ENCODE peak calls at places on chromosomes 2 and 18, in four cellular contexts. F, R, X and L are unnamed samples.

GRCh38 chr18:62510744-62511143 is 12.1 kb upstream of the ZCCHC2 start:
- DNase-seq in F (no peak), R (no peak), X (peak; percentile 54), L (no peak)

GRCh38 chr2:216842634-216843033 is 17.2 kb downstream of the TNP1 start:
- DNase-seq in F (no peak), R (no peak), X (peak; percentile 52), L (no peak)

GRCh38 chr2:105187531-105187930 is 54.0 kb upstream of the GPR45 start:
- DNase-seq in F (no peak), R (peak; percentile 13), X (peak; percentile 40), L (no peak)

GRCh38 chr2:15967415-15968279 is 27.3 kb downstream of the MYCN start:
- DNase-seq in F (no peak), R (no peak), X (no peak), L (no peak)

GRCh38 chr2:149065236-149065635 is 26.7 kb downstream of the LYPD6B start:
- DNase-seq in F (no peak), R (peak; percentile 52), X (no peak), L (no peak)

GRCh38 chr2:88057437-88057844 is 1.9 kb upstream of the KRCC1 start:
- DNase-seq in F (no peak), R (no peak), X (peak; percentile 17), L (no peak)

GRCh38 chr18:58303363-58303762 is 259.3 kb downstream of the NEDD4L start:
- DNase-seq in F (no peak), R (no peak), X (no peak), L (no peak)

GRCh38 chr2:21333694-21334093 is 209.9 kb downstream of the TDRD15 start:
- DNase-seq in F (no peak), R (no peak), X (no peak), L (no peak)

GRCh38 chr2:129681788-129682187 is 297.7 kb upstream of the RAB6C start:
- DNase-seq in F (no peak), R (no peak), X (no peak), L (no peak)

GRCh38 chr2:127411609-127412370 is 6.4 kb upstream of the PROC start:
- DNase-seq in F (no peak), R (no peak), X (peak; percentile 44), L (no peak)

GRCh38 chr2:126880262-126880800 is 18.4 kb upstream of the TEX51 start:
- DNase-seq in F (no peak), R (no peak), X (no peak), L (no peak)

GRCh38 chr2:199147216-199147615 is 310.5 kb downstream of the SATB2 start:
- DNase-seq in F (no peak), R (peak; percentile 67), X (no peak), L (no peak)

GRCh38 chr18:68462766-68463165 is 252.1 kb downstream of the TMX3 start:
- DNase-seq in F (no peak), R (no peak), X (peak; percentile 70), L (no peak)

GRCh38 chr2:174615951-174616436 is 18.4 kb upstream of the WIPF1 start:
- DNase-seq in F (no peak), R (peak; percentile 86), X (no peak), L (no peak)

GRCh38 chr2:233380132-233381012 is 26.1 kb downstream of the DGKD start:
- DNase-seq in F (no peak), R (peak; percentile 25), X (peak; percentile 30), L (no peak)

GRCh38 chr2:45029215-45029614 is 20.0 kb upstream of the SIX2 start:
- DNase-seq in F (no peak), R (peak; percentile 38), X (no peak), L (no peak)

GRCh38 chr2:16664052-16664731 is 1.4 kb downstream of the CYRIA start:
- DNase-seq in F (peak; percentile 96), R (peak; percentile 24), X (peak; percentile 80), L (peak; percentile 36)

GRCh38 chr2:160747771-160748170 is 254.2 kb upstream of the RBMS1 start:
- DNase-seq in F (no peak), R (peak; percentile 68), X (peak; percentile 33), L (no peak)

GRCh38 chr2:54432181-54433020 is 23.7 kb upstream of the SPTBN1 start:
- DNase-seq in F (no peak), R (no peak), X (no peak), L (no peak)

GRCh38 chr18:58639751-58640427 is 11.0 kb upstream of the ALPK2 start:
- DNase-seq in F (no peak), R (peak; percentile 62), X (peak; percentile 91), L (no peak)

GRCh38 chr2:163302141-163302540 is 433.7 kb downstream of the FIGN start:
- DNase-seq in F (no peak), R (no peak), X (no peak), L (no peak)

GRCh38 chr2:206920936-206921335 is 18.4 kb upstream of the CPO start:
- DNase-seq in F (no peak), R (no peak), X (no peak), L (no peak)

GRCh38 chr2:90207454-90208058 is 1516.1 kb downstream of the RPIA start:
- DNase-seq in F (no peak), R (peak; percentile 16), X (peak; percentile 0), L (no peak)

GRCh38 chr2:123438277-123439050 is 586.6 kb upstream of the CNTNAP5 start:
- DNase-seq in F (no peak), R (no peak), X (no peak), L (no peak)

GRCh38 chr18:55517055-55517454 is 70.9 kb downstream of the TCF4 start:
- DNase-seq in F (no peak), R (no peak), X (no peak), L (no peak)

GRCh38 chr2:134718956-134719814 is at the start of gene TMEM163:
- DNase-seq in F (no peak), R (no peak), X (no peak), L (peak; percentile 63)

GRCh38 chr2:72573232-72573631 is 252.6 kb downstream of the EXOC6B start:
- DNase-seq in F (no peak), R (peak; percentile 28), X (no peak), L (no peak)

GRCh38 chr18:34957119-34957863 is 83.9 kb upstream of the MAPRE2 start:
- DNase-seq in F (no peak), R (no peak), X (peak; percentile 84), L (no peak)

GRCh38 chr2:224892574-224893204 is 149.6 kb downstream of the DOCK10 start:
- DNase-seq in F (no peak), R (no peak), X (no peak), L (no peak)

GRCh38 chr2:12988279-12988678 is 271.5 kb downstream of the TRIB2 start:
- DNase-seq in F (no peak), R (no peak), X (no peak), L (no peak)

GRCh38 chr2:12987246-12987645 is 270.5 kb downstream of the TRIB2 start:
- DNase-seq in F (no peak), R (no peak), X (no peak), L (no peak)

DNA sequence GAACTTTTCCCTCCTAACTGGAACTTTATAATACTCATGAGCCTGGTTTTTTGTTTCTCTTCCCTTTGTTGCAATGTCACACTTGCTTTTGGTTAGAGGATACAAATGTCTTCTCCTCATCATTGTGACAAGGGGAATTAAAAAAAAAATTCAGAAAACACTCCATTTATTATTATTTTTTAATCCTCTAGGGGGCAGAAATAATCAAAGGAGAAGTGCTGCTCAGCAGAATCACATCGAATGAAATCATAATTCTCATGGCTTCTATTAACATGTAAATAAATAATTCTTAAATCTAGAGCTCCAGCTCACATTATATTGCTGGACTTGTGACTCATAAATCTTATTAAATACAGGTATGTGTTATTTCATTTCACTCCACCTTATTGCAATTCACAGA is 273.8 kb downstream of the TRIB2 start:
- DNase-seq in F (no peak), R (peak; percentile 22), X (no peak), L (no peak)
- TF ChIP-seq CTCF in F (peak; percentile 25), R (peak; percentile 51), X (peak; percentile 30), L (no peak)

DNA sequence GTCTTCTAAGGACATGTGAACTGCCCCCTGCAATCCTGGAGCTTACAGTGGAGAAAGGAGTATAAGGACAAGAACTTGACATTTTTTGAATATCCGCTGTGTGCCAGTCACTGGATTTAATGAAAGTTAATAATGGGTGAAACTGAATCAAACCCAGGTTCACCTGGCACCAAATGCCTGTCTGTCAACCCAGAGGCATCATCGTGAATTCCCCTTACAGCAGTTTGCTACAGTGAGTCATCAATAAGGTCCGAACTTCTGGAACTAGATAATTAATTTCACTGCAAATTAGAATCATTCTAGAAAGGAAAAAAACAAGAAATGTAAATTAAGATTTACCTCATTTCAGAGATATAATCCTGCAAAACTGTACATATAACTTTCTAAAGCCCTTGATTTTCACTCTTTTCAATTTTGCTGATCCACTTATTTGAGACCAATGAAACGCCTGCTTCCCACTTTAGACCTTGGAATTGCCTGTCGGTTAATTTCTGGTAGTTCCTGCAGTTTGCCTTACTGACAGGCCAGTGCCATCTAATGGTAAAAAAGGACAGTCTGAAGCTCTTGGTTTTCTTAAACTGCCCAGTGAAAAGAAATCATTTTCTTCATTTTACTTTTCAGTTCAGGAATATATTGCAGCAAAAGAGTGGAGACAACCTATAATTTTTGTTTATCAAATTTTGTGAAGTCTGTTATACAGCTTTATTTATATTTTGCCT is 8.2 kb downstream of the DSG2 start:
- DNase-seq in F (no peak), R (peak; percentile 36), X (peak; percentile 22), L (no peak)
- TF ChIP-seq CTCF in F (peak; percentile 54), R (peak; percentile 39), X (peak; percentile 33), L (peak; percentile 8)

DNA sequence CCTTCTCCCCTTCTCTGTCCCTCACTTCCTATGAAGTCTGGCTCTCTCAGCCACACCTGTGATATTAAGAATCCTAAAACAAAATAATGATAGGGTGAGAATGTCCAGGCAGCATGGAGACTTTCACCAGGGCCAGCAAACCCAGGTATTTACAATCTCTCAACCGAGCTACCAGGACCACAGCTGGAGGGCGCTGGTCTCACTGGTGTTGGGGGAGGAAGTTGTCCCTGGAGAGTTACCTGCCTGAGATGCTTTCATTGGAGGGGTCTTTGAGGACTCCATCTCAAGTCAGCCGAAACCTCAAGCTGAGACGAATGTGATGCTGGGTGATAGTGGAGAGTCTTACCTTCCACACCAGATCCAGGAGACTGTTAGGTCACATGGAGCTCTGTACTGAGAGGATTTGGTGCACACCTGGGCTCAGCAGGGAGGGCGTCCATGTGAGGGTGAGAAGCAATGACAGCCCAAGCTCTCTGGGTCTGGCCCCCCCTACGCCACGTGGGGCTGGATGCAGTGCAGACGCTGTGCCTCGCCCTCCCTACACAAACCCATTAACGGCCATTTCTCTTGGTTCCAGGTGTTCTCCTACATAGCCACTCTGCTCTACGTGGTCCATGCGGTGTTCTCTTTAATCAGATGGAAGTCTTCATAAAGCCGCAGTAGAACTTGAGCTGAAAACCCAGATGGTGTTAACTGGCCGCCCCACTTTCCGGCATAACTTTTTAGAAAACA is 27.5 kb downstream of the MAL start:
- DNase-seq in F (no peak), R (no peak), X (no peak), L (no peak)
- TF ChIP-seq CTCF in F (no peak), R (no peak), X (no peak), L (no peak)

DNA sequence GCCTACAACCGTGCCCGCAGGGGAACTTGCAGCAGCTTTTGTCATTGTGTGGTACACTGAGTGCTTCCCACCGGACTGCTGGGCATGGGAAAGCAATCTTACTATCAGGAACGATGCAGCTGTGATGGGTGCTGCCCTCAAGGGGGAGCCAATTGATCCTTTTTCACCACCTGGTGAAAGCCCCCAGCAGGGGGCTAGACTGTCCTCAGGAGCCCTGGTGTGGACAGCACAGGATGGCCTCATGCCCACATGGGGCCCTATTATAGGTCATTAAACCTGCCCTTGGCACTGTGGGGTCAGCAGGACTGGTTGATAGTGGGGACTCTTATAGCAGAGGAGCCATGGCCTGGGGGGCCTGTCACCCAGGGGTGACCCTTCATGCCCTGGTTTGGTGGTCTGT is 172.2 kb downstream of the GLI2 start:
- DNase-seq in F (no peak), R (no peak), X (no peak), L (no peak)
- TF ChIP-seq CTCF in F (peak; percentile 21), R (no peak), X (peak; percentile 26), L (no peak)

GRCh38 chr2:240989451-240990265 is 8.8 kb upstream of the SNED1 start:
- DNase-seq in F (no peak), R (peak; percentile 30), X (peak; percentile 48), L (peak; percentile 53)
- TF ChIP-seq CTCF in F (peak; percentile 36), R (peak; percentile 59), X (peak; percentile 69), L (peak; percentile 54)